ENCODE peak calls at places on chromosomes 11 and 22, in nine cellular contexts. One of them, this sample, is unnamed.

GRCh38 chr11:16195659-16196058 is 160.7 kb downstream of the SOX6 start:
- DNase-seq in adrenal gland: no peak
- DNase-seq in A549: no peak
- DNase-seq in Peyer's patch: no peak
- DNase-seq in H1: no peak
- DNase-seq in sigmoid colon: no peak
- DNase-seq in prostate gland: no peak
- DNase-seq in IMR-90: peak; percentile 65
- DNase-seq in stomach: no peak
- DNase-seq in this sample: no peak

GRCh38 chr11:103730151-103730940 is 306.1 kb upstream of the DDI1 start:
- DNase-seq in sigmoid colon: no peak
- DNase-seq in H1: no peak
- DNase-seq in IMR-90: peak; percentile 81
- DNase-seq in Peyer's patch: no peak
- DNase-seq in prostate gland: no peak
- DNase-seq in adrenal gland: no peak
- DNase-seq in A549: no peak
- DNase-seq in stomach: no peak
- DNase-seq in this sample: no peak

GRCh38 chr11:97087419-97087818 is 697.6 kb downstream of the JRKL start:
- DNase-seq in stomach: no peak
- DNase-seq in H1: no peak
- DNase-seq in A549: no peak
- DNase-seq in sigmoid colon: no peak
- DNase-seq in IMR-90: no peak
- DNase-seq in prostate gland: no peak
- DNase-seq in Peyer's patch: no peak
- DNase-seq in adrenal gland: no peak
- DNase-seq in this sample: no peak

GRCh38 chr11:103609117-103610066 is 427.0 kb upstream of the DDI1 start:
- DNase-seq in sigmoid colon: no peak
- DNase-seq in A549: peak; percentile 25
- DNase-seq in IMR-90: peak; percentile 96
- DNase-seq in adrenal gland: no peak
- DNase-seq in stomach: no peak
- DNase-seq in prostate gland: no peak
- DNase-seq in Peyer's patch: no peak
- DNase-seq in H1: no peak
- DNase-seq in this sample: no peak

GRCh38 chr11:60782393-60783140 is 2.6 kb upstream of the MS4A10 start:
- DNase-seq in prostate gland: no peak
- DNase-seq in Peyer's patch: no peak
- DNase-seq in stomach: no peak
- DNase-seq in sigmoid colon: no peak
- DNase-seq in A549: no peak
- DNase-seq in H1: no peak
- DNase-seq in IMR-90: no peak
- DNase-seq in adrenal gland: no peak
- DNase-seq in this sample: no peak

GRCh38 chr11:98740335-98740734 is 280.4 kb upstream of the CNTN5 start:
- DNase-seq in H1: no peak
- DNase-seq in Peyer's patch: no peak
- DNase-seq in adrenal gland: no peak
- DNase-seq in sigmoid colon: no peak
- DNase-seq in IMR-90: no peak
- DNase-seq in prostate gland: no peak
- DNase-seq in A549: no peak
- DNase-seq in stomach: no peak
- DNase-seq in this sample: peak; percentile 43

GRCh38 chr11:66883021-66883968 is 26.4 kb downstream of the LRFN4 start:
- DNase-seq in prostate gland: peak; percentile 70
- DNase-seq in Peyer's patch: peak; percentile 86
- DNase-seq in IMR-90: peak; percentile 86
- DNase-seq in sigmoid colon: peak; percentile 82
- DNase-seq in stomach: peak; percentile 79
- DNase-seq in H1: peak; percentile 97
- DNase-seq in A549: peak; percentile 85
- DNase-seq in adrenal gland: peak; percentile 79
- DNase-seq in this sample: peak; percentile 56

GRCh38 chr11:119694334-119694733 is 34.7 kb downstream of the NECTIN1 start:
- DNase-seq in IMR-90: no peak
- DNase-seq in H1: no peak
- DNase-seq in stomach: peak; percentile 63
- DNase-seq in A549: no peak
- DNase-seq in sigmoid colon: no peak
- DNase-seq in adrenal gland: no peak
- DNase-seq in prostate gland: no peak
- DNase-seq in Peyer's patch: peak; percentile 85
- DNase-seq in this sample: no peak

GRCh38 chr11:45745065-45745811 is 59.7 kb upstream of the SLC35C1 start:
- DNase-seq in A549: no peak
- DNase-seq in adrenal gland: no peak
- DNase-seq in IMR-90: no peak
- DNase-seq in prostate gland: no peak
- DNase-seq in sigmoid colon: peak; percentile 84
- DNase-seq in stomach: no peak
- DNase-seq in H1: no peak
- DNase-seq in Peyer's patch: no peak
- DNase-seq in this sample: peak; percentile 71

GRCh38 chr11:61958590-61958989 is 8.4 kb downstream of the BEST1 start:
- DNase-seq in adrenal gland: no peak
- DNase-seq in stomach: no peak
- DNase-seq in IMR-90: no peak
- DNase-seq in prostate gland: no peak
- DNase-seq in H1: no peak
- DNase-seq in sigmoid colon: no peak
- DNase-seq in Peyer's patch: no peak
- DNase-seq in A549: no peak
- DNase-seq in this sample: no peak
- H3K4me3 ChIP-seq in adrenal gland: no peak overlapping the region
- H3K4me3 ChIP-seq in stomach: no peak overlapping the region
- H3K4me3 ChIP-seq in IMR-90: no peak overlapping the region
- H3K4me3 ChIP-seq in prostate gland: no peak overlapping the region
- H3K4me3 ChIP-seq in H1: no peak overlapping the region
- H3K4me3 ChIP-seq in sigmoid colon: no peak overlapping the region
- H3K4me3 ChIP-seq in Peyer's patch: no peak overlapping the region
- H3K4me3 ChIP-seq in A549: no peak overlapping the region
- H3K4me3 ChIP-seq in this sample: no peak overlapping the region

DNA sequence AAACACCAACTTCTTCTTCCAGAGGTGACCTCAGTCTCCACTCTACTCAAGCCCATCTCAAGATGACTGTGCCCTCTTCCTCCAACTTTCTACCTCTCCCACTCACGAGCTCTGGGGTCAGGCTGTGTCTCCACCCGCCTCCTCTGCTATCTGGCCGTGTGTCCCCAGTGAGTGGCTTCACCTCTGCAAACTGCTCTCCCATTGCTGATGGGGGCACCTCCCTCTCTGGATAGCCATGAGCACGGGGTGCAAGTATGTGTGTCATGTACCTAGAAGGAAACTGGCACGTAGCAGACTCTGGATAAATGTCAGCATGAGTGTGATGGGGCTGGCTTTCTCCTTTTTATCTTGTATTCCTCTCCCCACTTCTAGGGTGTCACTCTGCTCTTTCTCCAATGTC is 18.3 kb upstream of the RAC2 start:
- DNase-seq in stomach: no peak
- DNase-seq in adrenal gland: no peak
- DNase-seq in prostate gland: no peak
- DNase-seq in A549: no peak
- DNase-seq in H1: no peak
- DNase-seq in sigmoid colon: no peak
- DNase-seq in Peyer's patch: no peak
- DNase-seq in IMR-90: no peak
- DNase-seq in this sample: no peak
- TF ChIP-seq POLR2A in stomach: no peak
- TF ChIP-seq POLR2A in adrenal gland: no peak
- TF ChIP-seq POLR2A in prostate gland: no peak
- TF ChIP-seq POLR2A in A549: no peak
- TF ChIP-seq POLR2A in H1: no peak
- TF ChIP-seq POLR2A in sigmoid colon: no peak
- TF ChIP-seq POLR2A in Peyer's patch: no peak
- TF ChIP-seq POLR2A in IMR-90: no peak
- TF ChIP-seq POLR2A in this sample: no peak

GRCh38 chr22:46064966-46065666 is 85.2 kb upstream of the PPARA start:
- DNase-seq in Peyer's patch: peak; percentile 46
- DNase-seq in stomach: peak; percentile 23
- DNase-seq in A549: no peak
- DNase-seq in sigmoid colon: peak; percentile 69
- DNase-seq in prostate gland: no peak
- DNase-seq in IMR-90: no peak
- DNase-seq in adrenal gland: peak; percentile 19
- DNase-seq in H1: no peak
- DNase-seq in this sample: peak; percentile 47
- H3K4me1 ChIP-seq in Peyer's patch: no peaks in the 10 kb centered on the region
- H3K4me1 ChIP-seq in stomach: peaks cover 67% of the 10 kb centered on the region
- H3K4me1 ChIP-seq in A549: peaks cover 20% of the 10 kb centered on the region
- H3K4me1 ChIP-seq in sigmoid colon: no peaks in the 10 kb centered on the region
- H3K4me1 ChIP-seq in prostate gland: peaks cover 11% of the 10 kb centered on the region
- H3K4me1 ChIP-seq in IMR-90: peaks cover 11% of the 10 kb centered on the region
- H3K4me1 ChIP-seq in adrenal gland: peaks cover 63% of the 10 kb centered on the region
- H3K4me1 ChIP-seq in H1: peaks cover 3% of the 10 kb centered on the region
- H3K4me1 ChIP-seq in this sample: peaks cover 41% of the 10 kb centered on the region

DNA sequence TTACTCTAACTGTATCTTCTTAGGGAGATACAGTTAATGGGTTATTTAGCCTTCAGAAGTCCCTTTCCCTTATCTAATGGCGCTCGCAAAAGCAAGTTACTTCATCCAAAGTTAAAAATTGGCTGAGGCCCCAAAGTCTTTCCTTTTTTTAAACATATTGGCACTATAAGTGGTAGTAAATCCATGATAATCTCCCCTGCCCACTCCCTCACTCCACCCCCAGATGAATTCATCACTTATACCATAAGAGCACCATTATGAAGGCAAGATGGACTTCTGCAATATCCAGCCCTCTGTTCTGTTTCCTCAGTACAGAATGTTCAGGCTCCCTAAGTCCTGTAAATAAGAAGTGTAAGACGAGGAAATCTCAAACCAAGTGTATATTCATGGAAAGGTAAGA is 37.7 kb downstream of the CHKA start:
- DNase-seq in Peyer's patch: no peak
- DNase-seq in A549: no peak
- DNase-seq in adrenal gland: no peak
- DNase-seq in prostate gland: no peak
- DNase-seq in stomach: no peak
- DNase-seq in sigmoid colon: no peak
- DNase-seq in H1: no peak
- DNase-seq in IMR-90: no peak
- DNase-seq in this sample: no peak
- H3K4me3 ChIP-seq in Peyer's patch: no peak overlapping the region
- H3K4me3 ChIP-seq in A549: no peak overlapping the region
- H3K4me3 ChIP-seq in adrenal gland: no peak overlapping the region
- H3K4me3 ChIP-seq in prostate gland: no peak overlapping the region
- H3K4me3 ChIP-seq in stomach: no peak overlapping the region
- H3K4me3 ChIP-seq in sigmoid colon: no peak overlapping the region
- H3K4me3 ChIP-seq in H1: no peak overlapping the region
- H3K4me3 ChIP-seq in IMR-90: no peak overlapping the region
- H3K4me3 ChIP-seq in this sample: no peak overlapping the region

DNA sequence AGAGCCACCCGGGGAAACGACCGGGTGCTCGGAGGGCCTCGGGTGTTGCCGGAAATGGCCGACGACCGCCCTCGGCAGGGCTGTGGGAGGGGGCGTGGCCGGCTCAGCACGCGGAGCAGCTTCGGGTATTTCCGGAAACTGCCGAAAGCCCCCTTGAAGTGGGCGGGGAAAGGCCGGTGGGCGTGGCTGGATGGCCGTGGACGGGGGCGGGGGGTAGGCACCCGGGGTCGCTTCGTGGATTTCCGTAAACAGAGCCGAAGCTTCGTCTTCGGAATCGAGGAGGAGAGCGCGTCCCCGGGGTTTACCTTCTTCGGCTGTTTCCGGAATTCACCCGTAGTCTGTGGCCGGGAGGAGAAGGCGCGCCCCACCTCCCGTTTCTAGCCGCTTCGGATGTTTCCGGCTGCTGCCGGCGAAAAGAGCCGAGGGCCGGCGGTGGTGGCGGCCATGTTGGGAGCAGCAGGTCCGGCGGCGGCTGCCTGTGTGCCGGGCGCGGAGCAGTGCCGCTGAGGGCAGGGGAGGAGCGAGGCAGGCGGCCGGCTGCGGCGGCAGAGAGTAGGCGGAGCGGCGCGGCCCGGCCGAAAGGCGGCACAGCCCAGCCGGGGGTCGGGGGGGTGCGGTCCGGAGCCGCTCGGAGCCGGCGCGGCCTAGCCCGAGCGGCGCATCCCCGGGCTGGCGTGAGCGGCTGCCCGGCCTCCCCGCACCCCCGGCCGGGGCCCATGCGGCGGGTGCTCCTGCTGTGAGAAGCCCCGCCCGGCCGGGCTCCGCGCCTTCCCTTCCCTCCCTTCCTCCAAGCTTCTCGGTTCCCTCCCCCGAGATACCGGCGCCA is at the start of gene MARK2:
- DNase-seq in prostate gland: peak; percentile 99
- DNase-seq in stomach: peak; percentile 99
- DNase-seq in adrenal gland: peak; percentile 99
- DNase-seq in H1: peak; percentile 100
- DNase-seq in IMR-90: peak; percentile 96
- DNase-seq in sigmoid colon: peak; percentile 99
- DNase-seq in A549: peak; percentile 82
- DNase-seq in Peyer's patch: peak; percentile 99
- DNase-seq in this sample: peak; percentile 99
- TF ChIP-seq POLR2A in prostate gland: peak; percentile 81
- TF ChIP-seq POLR2A in stomach: no peak
- TF ChIP-seq POLR2A in adrenal gland: peak; percentile 58
- TF ChIP-seq POLR2A in H1: peak; percentile 48
- TF ChIP-seq POLR2A in IMR-90: peak; percentile 66
- TF ChIP-seq POLR2A in sigmoid colon: no peak
- TF ChIP-seq POLR2A in A549: peak; percentile 77
- TF ChIP-seq POLR2A in Peyer's patch: peak; percentile 46
- TF ChIP-seq POLR2A in this sample: peak; percentile 44

GRCh38 chr22:38750104-38750503 is 5.7 kb downstream of the SUN2 start:
- DNase-seq in H1: no peak
- DNase-seq in A549: no peak
- DNase-seq in sigmoid colon: no peak
- DNase-seq in stomach: no peak
- DNase-seq in adrenal gland: no peak
- DNase-seq in IMR-90: no peak
- DNase-seq in Peyer's patch: no peak
- DNase-seq in prostate gland: no peak
- DNase-seq in this sample: no peak
- H3K4me1 ChIP-seq in H1: peaks cover 9% of the 10 kb centered on the region
- H3K4me1 ChIP-seq in A549: peaks cover 12% of the 10 kb centered on the region
- H3K4me1 ChIP-seq in sigmoid colon: no peaks in the 10 kb centered on the region
- H3K4me1 ChIP-seq in stomach: peaks cover 24% of the 10 kb centered on the region
- H3K4me1 ChIP-seq in adrenal gland: peaks cover 26% of the 10 kb centered on the region
- H3K4me1 ChIP-seq in IMR-90: peaks cover 10% of the 10 kb centered on the region
- H3K4me1 ChIP-seq in Peyer's patch: peaks cover 27% of the 10 kb centered on the region
- H3K4me1 ChIP-seq in prostate gland: peaks cover 30% of the 10 kb centered on the region
- H3K4me1 ChIP-seq in this sample: peaks cover 31% of the 10 kb centered on the region

GRCh38 chr22:35961480-35961902 is 67.1 kb downstream of the RBFOX2 start:
- DNase-seq in stomach: no peak
- DNase-seq in Peyer's patch: no peak
- DNase-seq in adrenal gland: peak; percentile 39
- DNase-seq in IMR-90: peak; percentile 90
- DNase-seq in prostate gland: no peak
- DNase-seq in A549: peak; percentile 7
- DNase-seq in H1: peak; percentile 59
- DNase-seq in sigmoid colon: peak; percentile 80
- DNase-seq in this sample: peak; percentile 40
- H3K4me3 ChIP-seq in stomach: no peak overlapping the region
- H3K4me3 ChIP-seq in Peyer's patch: no peak overlapping the region
- H3K4me3 ChIP-seq in adrenal gland: no peak overlapping the region
- H3K4me3 ChIP-seq in IMR-90: no peak overlapping the region
- H3K4me3 ChIP-seq in prostate gland: no peak overlapping the region
- H3K4me3 ChIP-seq in A549: no peak overlapping the region
- H3K4me3 ChIP-seq in H1: peak overlapping the region; percentile 27
- H3K4me3 ChIP-seq in sigmoid colon: no peak overlapping the region
- H3K4me3 ChIP-seq in this sample: no peak overlapping the region

GRCh38 chr11:34825670-34826383 is 90.4 kb downstream of the APIP start:
- DNase-seq in adrenal gland: no peak
- DNase-seq in A549: no peak
- DNase-seq in Peyer's patch: peak; percentile 54
- DNase-seq in IMR-90: no peak
- DNase-seq in prostate gland: peak; percentile 68
- DNase-seq in sigmoid colon: no peak
- DNase-seq in stomach: peak; percentile 67
- DNase-seq in H1: no peak
- DNase-seq in this sample: no peak
- TF ChIP-seq POLR2A in adrenal gland: no peak
- TF ChIP-seq POLR2A in A549: no peak
- TF ChIP-seq POLR2A in Peyer's patch: no peak
- TF ChIP-seq POLR2A in IMR-90: no peak
- TF ChIP-seq POLR2A in prostate gland: no peak
- TF ChIP-seq POLR2A in sigmoid colon: no peak
- TF ChIP-seq POLR2A in stomach: no peak
- TF ChIP-seq POLR2A in H1: no peak
- TF ChIP-seq POLR2A in this sample: no peak